ENCODE peak calls at places on chromosomes 5 and 9, in seven cellular contexts. One of them, this sample, is unnamed. For H3K4me1, the result is how much of the 10 kb centered on the place peaks cover.

GRCh38 chr9:130537346-130538050 is 41.9 kb upstream of the FUBP3 start:
- DNase-seq in right lobe of liver: no peak
- DNase-seq in ovary: no peak
- DNase-seq in psoas muscle: no peak
- DNase-seq in GM23248: peak
- DNase-seq in aorta: no peak
- DNase-seq in IMR-90: no peak
- DNase-seq in this sample: no peak

GRCh38 chr9:125504616-125505015 is 202.4 kb downstream of the MAPKAP1 start:
- DNase-seq in GM23248: no peak
- DNase-seq in right lobe of liver: no peak
- DNase-seq in psoas muscle: no peak
- DNase-seq in aorta: no peak
- DNase-seq in IMR-90: no peak
- DNase-seq in ovary: no peak
- DNase-seq in this sample: no peak

GRCh38 chr9:76456202-76456926 is 2.6 kb upstream of the GCNT1 start:
- DNase-seq in right lobe of liver: no peak
- DNase-seq in ovary: peak
- DNase-seq in psoas muscle: no peak
- DNase-seq in GM23248: peak
- DNase-seq in IMR-90: peak
- DNase-seq in aorta: no peak
- DNase-seq in this sample: no peak

GRCh38 chr9:78321505-78321904 is 24.6 kb downstream of the PSAT1 start:
- DNase-seq in IMR-90: no peak
- DNase-seq in psoas muscle: no peak
- DNase-seq in aorta: no peak
- DNase-seq in GM23248: no peak
- DNase-seq in ovary: no peak
- DNase-seq in right lobe of liver: no peak
- DNase-seq in this sample: no peak

GRCh38 chr5:23014817-23015216 is 161.7 kb upstream of the CDH12 start:
- DNase-seq in psoas muscle: no peak
- DNase-seq in GM23248: no peak
- DNase-seq in IMR-90: no peak
- DNase-seq in right lobe of liver: no peak
- DNase-seq in aorta: no peak
- DNase-seq in ovary: no peak
- DNase-seq in this sample: no peak

GRCh38 chr9:35907732-35908483 is 1.4 kb upstream of the SPAAR start:
- DNase-seq in ovary: peak
- DNase-seq in GM23248: peak
- DNase-seq in psoas muscle: peak
- DNase-seq in right lobe of liver: no peak
- DNase-seq in IMR-90: peak
- DNase-seq in aorta: peak
- DNase-seq in this sample: peak

GRCh38 chr5:33023649-33024048 is 312.5 kb downstream of the NPR3 start:
- DNase-seq in ovary: no peak
- DNase-seq in IMR-90: no peak
- DNase-seq in psoas muscle: no peak
- DNase-seq in aorta: no peak
- DNase-seq in GM23248: no peak
- DNase-seq in right lobe of liver: no peak
- DNase-seq in this sample: no peak

GRCh38 chr5:62931551-62931950 is 352.9 kb downstream of the LRRC70 start:
- DNase-seq in GM23248: no peak
- DNase-seq in aorta: no peak
- DNase-seq in psoas muscle: no peak
- DNase-seq in IMR-90: no peak
- DNase-seq in right lobe of liver: no peak
- DNase-seq in ovary: no peak
- DNase-seq in this sample: no peak

GRCh38 chr9:74848150-74848525 is 39.6 kb downstream of the TRPM6 start:
- DNase-seq in IMR-90: no peak
- DNase-seq in ovary: no peak
- DNase-seq in aorta: no peak
- DNase-seq in psoas muscle: no peak
- DNase-seq in right lobe of liver: no peak
- DNase-seq in GM23248: no peak
- DNase-seq in this sample: no peak

GRCh38 chr9:121764371-121764730 is 112.9 kb downstream of the DAB2IP start:
- DNase-seq in ovary: no peak
- DNase-seq in right lobe of liver: no peak
- DNase-seq in aorta: no peak
- DNase-seq in GM23248: no peak
- DNase-seq in IMR-90: no peak
- DNase-seq in psoas muscle: no peak
- DNase-seq in this sample: no peak

GRCh38 chr9:121557581-121558422 is 58.2 kb upstream of the GGTA1 start:
- DNase-seq in ovary: peak
- DNase-seq in aorta: peak
- DNase-seq in GM23248: peak
- DNase-seq in right lobe of liver: peak
- DNase-seq in psoas muscle: peak
- DNase-seq in IMR-90: peak
- DNase-seq in this sample: peak

GRCh38 chr9:82082563-82082962 is 94.0 kb downstream of the SPATA31D1 start:
- DNase-seq in GM23248: no peak
- DNase-seq in ovary: no peak
- DNase-seq in aorta: no peak
- DNase-seq in IMR-90: no peak
- DNase-seq in psoas muscle: no peak
- DNase-seq in right lobe of liver: no peak
- DNase-seq in this sample: no peak

GRCh38 chr9:76399831-76400230 is 5.6 kb upstream of the RFK start:
- DNase-seq in aorta: no peak
- DNase-seq in GM23248: no peak
- DNase-seq in ovary: no peak
- DNase-seq in psoas muscle: no peak
- DNase-seq in right lobe of liver: no peak
- DNase-seq in IMR-90: no peak
- DNase-seq in this sample: no peak

GRCh38 chr5:114360816-114361723 is 800 bp upstream of the KCNN2 start:
- DNase-seq in GM23248: no peak
- DNase-seq in psoas muscle: peak
- DNase-seq in aorta: peak
- DNase-seq in ovary: no peak
- DNase-seq in IMR-90: peak
- DNase-seq in right lobe of liver: peak
- DNase-seq in this sample: no peak

GRCh38 chr9:112754578-112754977 is 4.0 kb downstream of the SNX30 start:
- DNase-seq in GM23248: peak
- DNase-seq in IMR-90: peak
- DNase-seq in right lobe of liver: no peak
- DNase-seq in ovary: no peak
- DNase-seq in aorta: no peak
- DNase-seq in psoas muscle: no peak
- DNase-seq in this sample: no peak

GRCh38 chr5:29942089-29942488 is 1251.4 kb upstream of the CDH6 start:
- DNase-seq in ovary: no peak
- DNase-seq in right lobe of liver: no peak
- DNase-seq in GM23248: no peak
- DNase-seq in IMR-90: no peak
- DNase-seq in psoas muscle: no peak
- DNase-seq in aorta: no peak
- DNase-seq in this sample: no peak

GRCh38 chr5:1725641-1726468 is 73.8 kb downstream of the MRPL36 start:
- DNase-seq in psoas muscle: no peak
- DNase-seq in IMR-90: no peak
- DNase-seq in ovary: peak
- DNase-seq in right lobe of liver: no peak
- DNase-seq in GM23248: no peak
- DNase-seq in aorta: peak
- DNase-seq in this sample: no peak

GRCh38 chr9:88396836-88397577 is 8.8 kb downstream of the SPIN1 start:
- DNase-seq in GM23248: peak
- DNase-seq in psoas muscle: no peak
- DNase-seq in IMR-90: peak
- DNase-seq in right lobe of liver: no peak
- DNase-seq in aorta: no peak
- DNase-seq in ovary: no peak
- DNase-seq in this sample: no peak

GRCh38 chr5:67693956-67694564 is 497.5 kb upstream of the CD180 start:
- DNase-seq in ovary: peak
- DNase-seq in psoas muscle: peak
- DNase-seq in GM23248: peak
- DNase-seq in aorta: peak
- DNase-seq in IMR-90: no peak
- DNase-seq in right lobe of liver: no peak
- DNase-seq in this sample: peak

GRCh38 chr9:78295731-78296130 is 1.2 kb upstream of the PSAT1 start:
- DNase-seq in GM23248: peak
- DNase-seq in IMR-90: no peak
- DNase-seq in right lobe of liver: no peak
- DNase-seq in aorta: no peak
- DNase-seq in ovary: no peak
- DNase-seq in psoas muscle: no peak
- DNase-seq in this sample: no peak

GRCh38 chr9:19379697-19380046 is 364 bp downstream of the RPS6 start:
- DNase-seq in ovary: no peak
- DNase-seq in GM23248: peak
- DNase-seq in IMR-90: peak
- DNase-seq in aorta: no peak
- DNase-seq in psoas muscle: peak
- DNase-seq in right lobe of liver: no peak
- DNase-seq in this sample: no peak

GRCh38 chr5:171715551-171715950 is 70.1 kb upstream of the SMIM23 start:
- DNase-seq in right lobe of liver: no peak
- DNase-seq in IMR-90: no peak
- DNase-seq in aorta: no peak
- DNase-seq in GM23248: no peak
- DNase-seq in psoas muscle: no peak
- DNase-seq in ovary: no peak
- DNase-seq in this sample: no peak
- H3K4me1 ChIP-seq in right lobe of liver: under half
- H3K4me1 ChIP-seq in IMR-90: under half
- H3K4me1 ChIP-seq in aorta: under half
- H3K4me1 ChIP-seq in GM23248: under half
- H3K4me1 ChIP-seq in psoas muscle: under half
- H3K4me1 ChIP-seq in ovary: under half
- H3K4me1 ChIP-seq in this sample: under half

GRCh38 chr5:149700347-149700746 is 29.8 kb upstream of the PPARGC1B start:
- DNase-seq in GM23248: no peak
- DNase-seq in aorta: no peak
- DNase-seq in right lobe of liver: no peak
- DNase-seq in IMR-90: no peak
- DNase-seq in ovary: no peak
- DNase-seq in psoas muscle: no peak
- DNase-seq in this sample: no peak

GRCh38 chr5:149702953-149703646 is 27.0 kb upstream of the PPARGC1B start:
- DNase-seq in GM23248: no peak
- DNase-seq in aorta: no peak
- DNase-seq in IMR-90: no peak
- DNase-seq in psoas muscle: no peak
- DNase-seq in right lobe of liver: no peak
- DNase-seq in ovary: no peak
- DNase-seq in this sample: peak

GRCh38 chr5:149707097-149707496 is 23.0 kb upstream of the PPARGC1B start:
- DNase-seq in aorta: no peak
- DNase-seq in psoas muscle: no peak
- DNase-seq in GM23248: no peak
- DNase-seq in IMR-90: no peak
- DNase-seq in ovary: no peak
- DNase-seq in right lobe of liver: no peak
- DNase-seq in this sample: no peak

GRCh38 chr5:149706158-149706557 is 24.0 kb upstream of the PPARGC1B start:
- DNase-seq in IMR-90: no peak
- DNase-seq in GM23248: no peak
- DNase-seq in aorta: no peak
- DNase-seq in right lobe of liver: no peak
- DNase-seq in psoas muscle: no peak
- DNase-seq in ovary: no peak
- DNase-seq in this sample: no peak

DNA sequence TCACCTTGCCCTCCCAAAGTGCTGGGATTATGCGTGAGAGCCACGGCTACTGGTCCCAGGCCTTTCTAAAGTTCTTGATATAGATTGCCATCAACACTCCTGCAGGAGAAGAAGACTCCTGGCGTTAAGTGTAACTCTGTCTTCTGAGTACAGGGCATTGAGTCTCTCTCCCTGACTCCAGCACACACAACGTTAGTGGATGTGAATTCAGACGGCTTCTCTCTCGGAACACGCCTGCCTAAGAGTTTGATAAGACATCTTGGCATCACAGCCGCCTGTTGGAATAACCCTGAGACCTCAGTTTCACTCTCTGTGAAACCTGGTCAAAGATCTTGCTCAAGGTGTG is 27.5 kb upstream of the PPARGC1B start:
- DNase-seq in GM23248: no peak
- DNase-seq in aorta: no peak
- DNase-seq in IMR-90: no peak
- DNase-seq in ovary: no peak
- DNase-seq in right lobe of liver: no peak
- DNase-seq in psoas muscle: no peak
- DNase-seq in this sample: no peak
- H3K4me1 ChIP-seq in GM23248: under half
- H3K4me1 ChIP-seq in aorta: under half
- H3K4me1 ChIP-seq in IMR-90: under half
- H3K4me1 ChIP-seq in ovary: under half
- H3K4me1 ChIP-seq in right lobe of liver: under half
- H3K4me1 ChIP-seq in psoas muscle: under half
- H3K4me1 ChIP-seq in this sample: under half

GRCh38 chr9:92669890-92670708 is at the start of gene IPPK:
- DNase-seq in GM23248: peak
- DNase-seq in aorta: peak
- DNase-seq in psoas muscle: peak
- DNase-seq in right lobe of liver: peak
- DNase-seq in ovary: peak
- DNase-seq in IMR-90: peak
- DNase-seq in this sample: peak

GRCh38 chr9:92666912-92667532 is 2.9 kb downstream of the IPPK start:
- DNase-seq in IMR-90: no peak
- DNase-seq in right lobe of liver: no peak
- DNase-seq in psoas muscle: peak
- DNase-seq in ovary: no peak
- DNase-seq in GM23248: no peak
- DNase-seq in aorta: no peak
- DNase-seq in this sample: no peak

GRCh38 chr9:92671323-92671722 is 1.4 kb upstream of the IPPK start:
- DNase-seq in right lobe of liver: no peak
- DNase-seq in aorta: peak
- DNase-seq in IMR-90: peak
- DNase-seq in ovary: peak
- DNase-seq in psoas muscle: no peak
- DNase-seq in GM23248: peak
- DNase-seq in this sample: no peak

GRCh38 chr9:92669527-92669889 is 423 bp downstream of the IPPK start:
- DNase-seq in GM23248: no peak
- DNase-seq in right lobe of liver: peak
- DNase-seq in ovary: peak
- DNase-seq in IMR-90: no peak
- DNase-seq in aorta: peak
- DNase-seq in psoas muscle: no peak
- DNase-seq in this sample: peak

GRCh38 chr9:92668746-92669526 is 995 bp downstream of the IPPK start:
- DNase-seq in aorta: peak
- DNase-seq in right lobe of liver: no peak
- DNase-seq in psoas muscle: peak
- DNase-seq in GM23248: peak
- DNase-seq in ovary: no peak
- DNase-seq in IMR-90: peak
- DNase-seq in this sample: peak
- H3K4me1 ChIP-seq in aorta: under half
- H3K4me1 ChIP-seq in right lobe of liver: under half
- H3K4me1 ChIP-seq in psoas muscle: under half
- H3K4me1 ChIP-seq in GM23248: under half
- H3K4me1 ChIP-seq in ovary: under half
- H3K4me1 ChIP-seq in IMR-90: under half
- H3K4me1 ChIP-seq in this sample: under half

GRCh38 chr9:93300175-93300572 is 116.2 kb downstream of the WNK2 start:
- DNase-seq in ovary: no peak
- DNase-seq in psoas muscle: no peak
- DNase-seq in GM23248: no peak
- DNase-seq in right lobe of liver: no peak
- DNase-seq in IMR-90: no peak
- DNase-seq in aorta: peak
- DNase-seq in this sample: no peak
- H3K4me1 ChIP-seq in ovary: under half
- H3K4me1 ChIP-seq in psoas muscle: under half
- H3K4me1 ChIP-seq in GM23248: under half
- H3K4me1 ChIP-seq in right lobe of liver: under half
- H3K4me1 ChIP-seq in IMR-90: under half
- H3K4me1 ChIP-seq in aorta: under half
- H3K4me1 ChIP-seq in this sample: under half